ENCODE peak calls at places on chromosome 21, in ten cellular contexts. J, D, M, U, Y, G, N, P, Q and L are unnamed samples.

GRCh38 chr21:44297525-44298290 is 2.1 kb upstream of the PFKL start:
- DNase-seq in G (peak; percentile 81), U (peak; percentile 78), Y (peak; percentile 91), N (peak; percentile 74), D (peak; percentile 55), J (peak; percentile 86), P (peak; percentile 42), Q (peak; percentile 88), M (peak; percentile 94), L (peak; percentile 49)

GRCh38 chr21:39373634-39374033 is 24.7 kb upstream of the HMGN1 start:
- DNase-seq in G (peak; percentile 46), J (peak; percentile 64), M (peak; percentile 52), N (peak; percentile 38), U (peak; percentile 36), D (no peak), Q (no peak), Y (peak; percentile 45), P (no peak), L (no peak)

GRCh38 chr21:30126575-30126974 is 40.0 kb downstream of the CLDN17 start:
- DNase-seq in D (no peak), J (no peak), M (no peak), U (no peak), P (no peak), Q (no peak), G (no peak), N (no peak), Y (no peak), L (no peak)

GRCh38 chr21:45020629-45021427 is 53.6 kb upstream of the ADARB1 start:
- DNase-seq in G (no peak), N (no peak), U (no peak), D (no peak), Y (no peak), Q (no peak), P (no peak), M (no peak), J (no peak), L (no peak)

GRCh38 chr21:44647222-44647552 is 973 bp downstream of the KRTAP10-11 start:
- DNase-seq in N (no peak), M (no peak), U (no peak), D (no peak), J (no peak), P (no peak), Q (no peak), Y (no peak), G (no peak), L (no peak)

GRCh38 chr21:44856131-44856530 is 17.4 kb downstream of the PTTG1IP start:
- DNase-seq in D (no peak), Q (no peak), U (no peak), M (no peak), N (no peak), J (no peak), G (no peak), P (no peak), Y (no peak), L (no peak)

GRCh38 chr21:31813873-31814272 is 58.9 kb upstream of the HUNK start:
- DNase-seq in N (no peak), P (no peak), U (no peak), J (no peak), G (no peak), Y (no peak), M (no peak), Q (no peak), D (no peak), L (no peak)

GRCh38 chr21:44300262-44300959 is 558 bp downstream of the PFKL start:
- DNase-seq in G (peak; percentile 22), J (peak; percentile 41), Y (peak; percentile 77), P (no peak), D (no peak), Q (peak; percentile 33), N (peak; percentile 36), M (peak; percentile 49), U (peak; percentile 53), L (no peak)

GRCh38 chr21:33219961-33220360 is 9.8 kb upstream of the IFNAR2 start:
- DNase-seq in U (no peak), P (no peak), Q (no peak), N (no peak), D (no peak), Y (no peak), M (no peak), J (no peak), G (no peak), L (no peak)

GRCh38 chr21:44547656-44548331 is 3.5 kb downstream of the KRTAP10-2 start:
- DNase-seq in G (no peak), Y (no peak), N (no peak), U (no peak), M (no peak), J (no peak), D (no peak), Q (no peak), P (no peak), L (no peak)

GRCh38 chr21:27219068-27219467 is 252.2 kb upstream of the ADAMTS5 start:
- DNase-seq in D (no peak), U (no peak), Y (no peak), Q (no peak), J (peak; percentile 89), G (peak; percentile 89), M (no peak), P (no peak), N (peak; percentile 51), L (peak; percentile 28)

GRCh38 chr21:27212444-27212843 is 245.6 kb upstream of the ADAMTS5 start:
- DNase-seq in G (peak; percentile 9), Q (no peak), P (no peak), Y (no peak), D (no peak), U (no peak), N (no peak), J (no peak), M (no peak), L (no peak)

GRCh38 chr21:27213328-27213727 is 246.4 kb upstream of the ADAMTS5 start:
- DNase-seq in P (no peak), G (peak; percentile 66), Y (no peak), N (no peak), D (no peak), U (no peak), J (peak; percentile 37), Q (no peak), M (no peak), L (no peak)
- TF ChIP-seq CTCF in P (no peak), G (peak; percentile 54), Y (no peak), N (peak; percentile 42), D (peak; percentile 23), U (no peak), J (peak; percentile 41), Q (peak; percentile 32), M (no peak), L (peak; percentile 38)

DNA sequence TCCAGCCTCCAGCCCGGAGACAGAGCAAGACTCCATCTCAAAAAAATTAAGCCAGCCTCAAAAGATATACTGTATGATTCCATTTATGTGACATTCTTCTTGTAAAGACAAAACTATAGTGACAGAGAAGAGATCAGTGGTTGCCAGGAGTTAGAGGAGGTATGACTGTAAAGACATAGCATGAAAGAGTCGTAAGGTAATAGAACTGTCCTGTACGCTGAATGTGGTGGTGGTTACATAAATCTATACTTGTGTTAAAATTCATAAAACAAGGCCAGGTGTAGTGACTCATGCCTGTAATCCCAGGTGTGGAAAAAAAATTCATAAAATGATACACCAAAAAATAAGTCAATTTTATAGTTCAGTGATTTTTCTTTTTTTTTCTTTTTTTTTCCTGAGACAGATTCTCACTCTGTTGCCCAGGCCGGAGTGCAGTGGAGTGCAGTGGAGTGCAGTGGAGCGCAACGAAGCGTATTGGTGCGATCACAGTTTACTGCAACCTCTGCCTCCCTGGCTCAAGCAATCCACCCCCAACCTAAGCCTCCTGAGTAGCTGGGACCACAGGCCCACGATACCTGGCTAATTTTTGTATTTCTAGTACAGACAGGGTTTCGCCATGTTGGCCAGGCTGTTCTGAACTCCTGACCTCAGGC is 84.9 kb upstream of the CXADR start:
- DNase-seq in J (no peak), D (no peak), U (no peak), Y (no peak), P (no peak), M (no peak), G (no peak), N (no peak), Q (no peak), L (no peak)
- TF ChIP-seq CTCF in J (no peak), D (no peak), U (no peak), Y (no peak), P (no peak), M (no peak), G (no peak), N (no peak), Q (no peak), L (no peak)

GRCh38 chr21:28592205-28592845 is 400.4 kb downstream of the LTN1 start:
- DNase-seq in J (no peak), P (no peak), Y (no peak), N (no peak), U (no peak), G (no peak), Q (no peak), M (no peak), D (no peak), L (no peak)

GRCh38 chr21:28590026-28590425 is 402.7 kb downstream of the LTN1 start:
- DNase-seq in D (no peak), G (no peak), Q (no peak), U (no peak), J (no peak), M (no peak), Y (no peak), N (no peak), P (no peak), L (no peak)

GRCh38 chr21:28588997-28589396 is 403.7 kb downstream of the LTN1 start:
- DNase-seq in U (no peak), Y (no peak), P (no peak), N (no peak), J (no peak), D (no peak), G (no peak), Q (no peak), M (no peak), L (no peak)

GRCh38 chr21:28587748-28588147 is 404.9 kb downstream of the LTN1 start:
- DNase-seq in M (no peak), Q (no peak), D (peak; percentile 5), J (peak; percentile 7), Y (no peak), G (peak; percentile 56), P (no peak), U (no peak), N (peak; percentile 3), L (no peak)

GRCh38 chr21:28590722-28591121 is 402.0 kb downstream of the LTN1 start:
- DNase-seq in G (no peak), U (no peak), D (no peak), N (no peak), Q (no peak), J (no peak), Y (no peak), P (no peak), M (no peak), L (no peak)
- TF ChIP-seq CTCF in G (no peak), U (no peak), D (no peak), N (no peak), Q (no peak), J (no peak), Y (no peak), P (no peak), M (no peak), L (no peak)

GRCh38 chr21:36260802-36261201 is 59.2 kb upstream of the MORC3 start:
- DNase-seq in J (no peak), G (no peak), U (no peak), Q (no peak), N (no peak), D (no peak), M (no peak), P (no peak), Y (no peak), L (no peak)
- TF ChIP-seq CTCF in J (no peak), G (no peak), U (no peak), Q (peak; percentile 17), N (no peak), D (no peak), M (no peak), P (no peak), Y (no peak), L (no peak)

GRCh38 chr21:34333150-34333739 is 30.6 kb upstream of the KCNE2 start:
- DNase-seq in M (no peak), U (no peak), Q (no peak), Y (no peak), G (peak; percentile 4), D (peak; percentile 30), J (peak; percentile 11), P (no peak), N (peak; percentile 64), L (peak; percentile 53)
- TF ChIP-seq CTCF in M (no peak), U (no peak), Q (no peak), Y (no peak), G (no peak), D (no peak), J (no peak), P (no peak), N (no peak), L (no peak)